ENCODE peak calls at places on chromosome 16, in seven cellular contexts. One of them, this sample, is unnamed.
A peak's percentile ranks its signal among the peaks of the same experiment; 100 is the strongest.

GRCh38 chr16:56861092-56861610 is 3.9 kb upstream of the SLC12A3 start:
- DNase-seq in lower lobe of right lung: no peak
- DNase-seq in endodermal cell: peak; percentile 79
- DNase-seq in cardiac fibroblast: peak; percentile 23
- DNase-seq in cardiac muscle cell: peak; percentile 24
- DNase-seq in HL-60: no peak
- DNase-seq in fibroblast of mammary gland: no peak
- DNase-seq in this sample: no peak

GRCh38 chr16:87297918-87298631 is 19.1 kb downstream of the C16orf95 start:
- DNase-seq in lower lobe of right lung: no peak
- DNase-seq in endodermal cell: peak; percentile 89
- DNase-seq in cardiac fibroblast: peak; percentile 26
- DNase-seq in cardiac muscle cell: peak; percentile 80
- DNase-seq in HL-60: no peak
- DNase-seq in fibroblast of mammary gland: peak; percentile 21
- DNase-seq in this sample: no peak

GRCh38 chr16:13873835-13874438 is 46.0 kb upstream of the ERCC4 start:
- DNase-seq in lower lobe of right lung: no peak
- DNase-seq in endodermal cell: peak; percentile 74
- DNase-seq in cardiac fibroblast: peak; percentile 60
- DNase-seq in cardiac muscle cell: peak; percentile 70
- DNase-seq in HL-60: no peak
- DNase-seq in fibroblast of mammary gland: peak; percentile 17
- DNase-seq in this sample: no peak

GRCh38 chr16:20903116-20903888 is 2.7 kb downstream of the LYRM1 start:
- DNase-seq in lower lobe of right lung: no peak
- DNase-seq in endodermal cell: no peak
- DNase-seq in cardiac fibroblast: no peak
- DNase-seq in cardiac muscle cell: no peak
- DNase-seq in HL-60: peak; percentile 65
- DNase-seq in fibroblast of mammary gland: no peak
- DNase-seq in this sample: no peak

GRCh38 chr16:87581867-87582220 is 20.5 kb upstream of the JPH3 start:
- DNase-seq in lower lobe of right lung: no peak
- DNase-seq in endodermal cell: no peak
- DNase-seq in cardiac fibroblast: peak; percentile 98
- DNase-seq in cardiac muscle cell: no peak
- DNase-seq in HL-60: no peak
- DNase-seq in fibroblast of mammary gland: peak; percentile 99
- DNase-seq in this sample: no peak

GRCh38 chr16:57284206-57284951 is at the start of gene PLLP:
- DNase-seq in lower lobe of right lung: peak; percentile 69
- DNase-seq in endodermal cell: peak; percentile 85
- DNase-seq in cardiac fibroblast: no peak
- DNase-seq in cardiac muscle cell: peak; percentile 57
- DNase-seq in HL-60: no peak
- DNase-seq in fibroblast of mammary gland: no peak
- DNase-seq in this sample: peak; percentile 57

GRCh38 chr16:76574651-76575050 is 297.4 kb downstream of the CNTNAP4 start:
- DNase-seq in lower lobe of right lung: no peak
- DNase-seq in endodermal cell: no peak
- DNase-seq in cardiac fibroblast: no peak
- DNase-seq in cardiac muscle cell: no peak
- DNase-seq in HL-60: no peak
- DNase-seq in fibroblast of mammary gland: no peak
- DNase-seq in this sample: no peak

GRCh38 chr16:70770968-70771552 is 29.9 kb downstream of the VAC14 start:
- DNase-seq in lower lobe of right lung: no peak
- DNase-seq in endodermal cell: peak; percentile 94
- DNase-seq in cardiac fibroblast: peak; percentile 64
- DNase-seq in cardiac muscle cell: peak; percentile 66
- DNase-seq in HL-60: peak; percentile 56
- DNase-seq in fibroblast of mammary gland: peak; percentile 58
- DNase-seq in this sample: peak; percentile 36

GRCh38 chr16:87367556-87367955 is 16.0 kb downstream of the FBXO31 start:
- DNase-seq in lower lobe of right lung: no peak
- DNase-seq in endodermal cell: no peak
- DNase-seq in cardiac fibroblast: no peak
- DNase-seq in cardiac muscle cell: no peak
- DNase-seq in HL-60: no peak
- DNase-seq in fibroblast of mammary gland: no peak
- DNase-seq in this sample: no peak

GRCh38 chr16:84040206-84040822 is 2.3 kb downstream of the SLC38A8 start:
- DNase-seq in lower lobe of right lung: no peak
- DNase-seq in endodermal cell: no peak
- DNase-seq in cardiac fibroblast: no peak
- DNase-seq in cardiac muscle cell: no peak
- DNase-seq in HL-60: no peak
- DNase-seq in fibroblast of mammary gland: no peak
- DNase-seq in this sample: no peak

GRCh38 chr16:46899443-46900143 is 15.4 kb downstream of the GPT2 start:
- DNase-seq in lower lobe of right lung: no peak
- DNase-seq in endodermal cell: no peak
- DNase-seq in cardiac fibroblast: peak; percentile 49
- DNase-seq in cardiac muscle cell: no peak
- DNase-seq in HL-60: no peak
- DNase-seq in fibroblast of mammary gland: peak; percentile 45
- DNase-seq in this sample: no peak

GRCh38 chr16:54285414-54286066 is 1.0 kb downstream of the IRX3 start:
- DNase-seq in lower lobe of right lung: no peak
- DNase-seq in endodermal cell: peak; percentile 73
- DNase-seq in cardiac fibroblast: peak; percentile 49
- DNase-seq in cardiac muscle cell: peak; percentile 54
- DNase-seq in HL-60: peak; percentile 62
- DNase-seq in fibroblast of mammary gland: peak; percentile 39
- DNase-seq in this sample: no peak

GRCh38 chr16:30605148-30605547 is 5.0 kb downstream of the ZNF689 start:
- DNase-seq in lower lobe of right lung: no peak
- DNase-seq in endodermal cell: no peak
- DNase-seq in cardiac fibroblast: no peak
- DNase-seq in cardiac muscle cell: no peak
- DNase-seq in HL-60: peak; percentile 88
- DNase-seq in fibroblast of mammary gland: no peak
- DNase-seq in this sample: no peak

GRCh38 chr16:23254338-23254737 is 47.8 kb upstream of the SCNN1B start:
- DNase-seq in lower lobe of right lung: no peak
- DNase-seq in endodermal cell: peak; percentile 45
- DNase-seq in cardiac fibroblast: no peak
- DNase-seq in cardiac muscle cell: peak; percentile 6
- DNase-seq in HL-60: no peak
- DNase-seq in fibroblast of mammary gland: peak; percentile 24
- DNase-seq in this sample: no peak

GRCh38 chr16:58488531-58488930 is 11.4 kb upstream of the NDRG4 start:
- DNase-seq in lower lobe of right lung: no peak
- DNase-seq in endodermal cell: peak; percentile 49
- DNase-seq in cardiac fibroblast: no peak
- DNase-seq in cardiac muscle cell: no peak
- DNase-seq in HL-60: no peak
- DNase-seq in fibroblast of mammary gland: no peak
- DNase-seq in this sample: no peak

GRCh38 chr16:56641166-56641565 is 2.7 kb downstream of the MT1A start:
- DNase-seq in lower lobe of right lung: no peak
- DNase-seq in endodermal cell: no peak
- DNase-seq in cardiac fibroblast: no peak
- DNase-seq in cardiac muscle cell: no peak
- DNase-seq in HL-60: no peak
- DNase-seq in fibroblast of mammary gland: no peak
- DNase-seq in this sample: no peak

GRCh38 chr16:55773859-55774549 is 58.9 kb downstream of the CES1 start:
- DNase-seq in lower lobe of right lung: no peak
- DNase-seq in endodermal cell: no peak
- DNase-seq in cardiac fibroblast: no peak
- DNase-seq in cardiac muscle cell: no peak
- DNase-seq in HL-60: no peak
- DNase-seq in fibroblast of mammary gland: peak; percentile 54
- DNase-seq in this sample: no peak

GRCh38 chr16:68072038-68072695 is 13.0 kb upstream of the NFATC3 start:
- DNase-seq in lower lobe of right lung: no peak
- DNase-seq in endodermal cell: no peak
- DNase-seq in cardiac fibroblast: no peak
- DNase-seq in cardiac muscle cell: no peak
- DNase-seq in HL-60: no peak
- DNase-seq in fibroblast of mammary gland: peak; percentile 89
- DNase-seq in this sample: no peak

GRCh38 chr16:50467559-50467942 is 80.6 kb upstream of the NKD1 start:
- DNase-seq in lower lobe of right lung: no peak
- DNase-seq in endodermal cell: no peak
- DNase-seq in cardiac fibroblast: no peak
- DNase-seq in cardiac muscle cell: no peak
- DNase-seq in HL-60: no peak
- DNase-seq in fibroblast of mammary gland: no peak
- DNase-seq in this sample: no peak

GRCh38 chr16:11418506-11418905 is 73.2 kb downstream of the RMI2 start:
- DNase-seq in lower lobe of right lung: no peak
- DNase-seq in endodermal cell: no peak
- DNase-seq in cardiac fibroblast: no peak
- DNase-seq in cardiac muscle cell: no peak
- DNase-seq in HL-60: no peak
- DNase-seq in fibroblast of mammary gland: no peak
- DNase-seq in this sample: no peak

GRCh38 chr16:51888534-51888933 is 658.4 kb downstream of the TOX3 start:
- DNase-seq in lower lobe of right lung: no peak
- DNase-seq in endodermal cell: no peak
- DNase-seq in cardiac fibroblast: no peak
- DNase-seq in cardiac muscle cell: no peak
- DNase-seq in HL-60: no peak
- DNase-seq in fibroblast of mammary gland: no peak
- DNase-seq in this sample: no peak

GRCh38 chr16:988465-989353 is 7.1 kb downstream of the SOX8 start:
- DNase-seq in lower lobe of right lung: no peak
- DNase-seq in endodermal cell: no peak
- DNase-seq in cardiac fibroblast: no peak
- DNase-seq in cardiac muscle cell: no peak
- DNase-seq in HL-60: no peak
- DNase-seq in fibroblast of mammary gland: no peak
- DNase-seq in this sample: no peak

GRCh38 chr16:88705076-88705684 is 1.0 kb downstream of the RNF166 start:
- DNase-seq in lower lobe of right lung: peak; percentile 69
- DNase-seq in endodermal cell: no peak
- DNase-seq in cardiac fibroblast: peak; percentile 31
- DNase-seq in cardiac muscle cell: peak; percentile 14
- DNase-seq in HL-60: peak; percentile 42
- DNase-seq in fibroblast of mammary gland: peak; percentile 21
- DNase-seq in this sample: no peak

GRCh38 chr16:47197536-47198179 is 53.9 kb upstream of the NETO2 start:
- DNase-seq in lower lobe of right lung: no peak
- DNase-seq in endodermal cell: no peak
- DNase-seq in cardiac fibroblast: peak; percentile 92
- DNase-seq in cardiac muscle cell: no peak
- DNase-seq in HL-60: no peak
- DNase-seq in fibroblast of mammary gland: peak; percentile 84
- DNase-seq in this sample: no peak

GRCh38 chr16:66250686-66251405 is 115.6 kb upstream of the CDH5 start:
- DNase-seq in lower lobe of right lung: peak; percentile 61
- DNase-seq in endodermal cell: no peak
- DNase-seq in cardiac fibroblast: peak; percentile 98
- DNase-seq in cardiac muscle cell: no peak
- DNase-seq in HL-60: no peak
- DNase-seq in fibroblast of mammary gland: peak; percentile 84
- DNase-seq in this sample: no peak
- TF ChIP-seq CTCF in lower lobe of right lung: no peak
- TF ChIP-seq CTCF in endodermal cell: no peak
- TF ChIP-seq CTCF in cardiac fibroblast: no peak
- TF ChIP-seq CTCF in cardiac muscle cell: no peak
- TF ChIP-seq CTCF in HL-60: no peak
- TF ChIP-seq CTCF in fibroblast of mammary gland: no peak
- TF ChIP-seq CTCF in this sample: no peak

DNA sequence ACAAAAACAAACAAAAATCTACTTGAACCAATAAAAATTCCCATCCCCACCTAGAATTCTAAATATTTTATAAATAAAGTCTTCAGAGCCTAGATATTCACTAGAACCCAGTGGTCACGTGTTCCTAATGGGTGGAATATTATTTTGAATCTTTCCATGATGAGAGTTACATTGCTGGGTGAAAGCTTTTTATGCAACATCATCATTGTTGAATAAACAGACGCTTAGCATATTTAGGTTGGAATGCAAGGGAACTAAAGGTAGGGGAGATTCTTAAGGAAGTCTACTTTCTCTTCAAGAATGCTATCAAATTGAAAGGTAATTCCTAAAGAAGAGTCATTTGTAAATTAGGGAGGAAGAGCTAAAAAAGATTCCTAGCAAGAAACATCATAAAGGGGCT is 723.1 kb downstream of the WWOX start:
- DNase-seq in lower lobe of right lung: no peak
- DNase-seq in endodermal cell: no peak
- DNase-seq in cardiac fibroblast: no peak
- DNase-seq in cardiac muscle cell: no peak
- DNase-seq in HL-60: no peak
- DNase-seq in fibroblast of mammary gland: no peak
- DNase-seq in this sample: no peak
- TF ChIP-seq CTCF in lower lobe of right lung: no peak
- TF ChIP-seq CTCF in endodermal cell: no peak
- TF ChIP-seq CTCF in cardiac fibroblast: no peak
- TF ChIP-seq CTCF in cardiac muscle cell: no peak
- TF ChIP-seq CTCF in HL-60: no peak
- TF ChIP-seq CTCF in fibroblast of mammary gland: no peak
- TF ChIP-seq CTCF in this sample: no peak

GRCh38 chr16:85428168-85428898 is 184.8 kb upstream of the GSE1 start:
- DNase-seq in lower lobe of right lung: peak; percentile 67
- DNase-seq in endodermal cell: peak; percentile 74
- DNase-seq in cardiac fibroblast: peak; percentile 37
- DNase-seq in cardiac muscle cell: no peak
- DNase-seq in HL-60: peak; percentile 20
- DNase-seq in fibroblast of mammary gland: peak; percentile 33
- DNase-seq in this sample: peak; percentile 40
- TF ChIP-seq CTCF in lower lobe of right lung: peak; percentile 46
- TF ChIP-seq CTCF in endodermal cell: peak; percentile 72
- TF ChIP-seq CTCF in cardiac fibroblast: peak; percentile 52
- TF ChIP-seq CTCF in cardiac muscle cell: peak; percentile 46
- TF ChIP-seq CTCF in HL-60: peak; percentile 17
- TF ChIP-seq CTCF in fibroblast of mammary gland: peak; percentile 53
- TF ChIP-seq CTCF in this sample: no peak

GRCh38 chr16:9650284-9650683 is 531.9 kb downstream of the GRIN2A start:
- DNase-seq in lower lobe of right lung: no peak
- DNase-seq in endodermal cell: peak; percentile 54
- DNase-seq in cardiac fibroblast: no peak
- DNase-seq in cardiac muscle cell: peak; percentile 12
- DNase-seq in HL-60: no peak
- DNase-seq in fibroblast of mammary gland: no peak
- DNase-seq in this sample: no peak

GRCh38 chr16:9647981-9648701 is 534.1 kb downstream of the GRIN2A start:
- DNase-seq in lower lobe of right lung: no peak
- DNase-seq in endodermal cell: no peak
- DNase-seq in cardiac fibroblast: peak; percentile 6
- DNase-seq in cardiac muscle cell: peak; percentile 51
- DNase-seq in HL-60: peak; percentile 2
- DNase-seq in fibroblast of mammary gland: peak; percentile 36
- DNase-seq in this sample: no peak

GRCh38 chr16:9644258-9644657 is 538.0 kb downstream of the GRIN2A start:
- DNase-seq in lower lobe of right lung: no peak
- DNase-seq in endodermal cell: no peak
- DNase-seq in cardiac fibroblast: no peak
- DNase-seq in cardiac muscle cell: no peak
- DNase-seq in HL-60: no peak
- DNase-seq in fibroblast of mammary gland: no peak
- DNase-seq in this sample: no peak

DNA sequence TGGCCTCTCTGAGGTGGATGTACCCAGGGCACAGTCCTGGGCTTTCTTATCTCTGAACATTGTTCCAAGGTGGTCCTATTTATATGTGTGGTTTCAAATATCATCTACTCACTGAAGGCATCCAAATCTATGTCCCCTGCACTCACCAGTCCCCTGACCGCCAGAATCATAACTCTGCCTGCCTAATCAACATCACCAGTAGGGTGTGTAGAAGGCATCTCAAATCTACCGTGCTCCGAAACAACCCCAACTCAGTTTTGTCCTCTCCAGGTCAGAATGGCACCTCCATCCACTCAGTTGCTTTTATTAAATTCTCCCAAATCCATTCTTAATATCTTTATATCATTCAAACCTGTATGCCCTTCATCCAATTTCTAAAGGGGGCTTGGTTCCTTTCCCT is 536.3 kb downstream of the GRIN2A start:
- DNase-seq in lower lobe of right lung: no peak
- DNase-seq in endodermal cell: no peak
- DNase-seq in cardiac fibroblast: no peak
- DNase-seq in cardiac muscle cell: no peak
- DNase-seq in HL-60: no peak
- DNase-seq in fibroblast of mammary gland: no peak
- DNase-seq in this sample: no peak
- TF ChIP-seq CTCF in lower lobe of right lung: no peak
- TF ChIP-seq CTCF in endodermal cell: peak; percentile 53
- TF ChIP-seq CTCF in cardiac fibroblast: no peak
- TF ChIP-seq CTCF in cardiac muscle cell: no peak
- TF ChIP-seq CTCF in HL-60: no peak
- TF ChIP-seq CTCF in fibroblast of mammary gland: no peak
- TF ChIP-seq CTCF in this sample: no peak